ENCODE peak calls at places on chromosome 18, in four cellular contexts. Q is ovary; F is heart left ventricle; P is activated CD4-positive, CD25-positive, alpha-beta regulatory T cell treated with anti-CD3 and anti-CD28 coated beads, Interleukin-2, amount 50 U/mL, for 72 hours. Y is an unnamed sample.

GRCh38 chr18:11553098-11553940 is 56.1 kb upstream of the SLC35G4 start:
- DNase-seq in Q (no peak), F (no peak), P (no peak), Y (peak)

GRCh38 chr18:37471619-37472018 is 94.0 kb downstream of the CELF4 start:
- DNase-seq in Q (no peak), F (no peak), P (no peak), Y (no peak)

GRCh38 chr18:75937306-75937705 is 509.8 kb upstream of the SMIM21 start:
- DNase-seq in Q (no peak), F (no peak), P (no peak), Y (no peak)

GRCh38 chr18:6781846-6782245 is 52.3 kb downstream of the ARHGAP28 start:
- DNase-seq in Q (no peak), F (no peak), P (no peak), Y (no peak)

GRCh38 chr18:49476664-49477411 is 10.2 kb downstream of the C18orf32 start:
- DNase-seq in Q (no peak), F (no peak), P (no peak), Y (no peak)

GRCh38 chr18:46283895-46284295 is 179.7 kb downstream of the HAUS1 start:
- DNase-seq in Q (no peak), F (no peak), P (no peak), Y (no peak)

GRCh38 chr18:48127546-48128105 is 197.2 kb upstream of the SMAD2 start:
- DNase-seq in Q (peak), F (no peak), P (no peak), Y (no peak)

GRCh38 chr18:499351-500229 is 911 bp downstream of the COLEC12 start:
- DNase-seq in Q (no peak), F (no peak), P (no peak), Y (no peak)

GRCh38 chr18:73750052-73750451 is 397.6 kb downstream of the FBXO15 start:
- DNase-seq in Q (no peak), F (no peak), P (no peak), Y (no peak)

GRCh38 chr18:34659579-34660517 is 50.2 kb upstream of the DTNA start:
- DNase-seq in Q (peak), F (peak), P (no peak), Y (peak)

GRCh38 chr18:23587220-23587642 is 925 bp upstream of the NPC1 start:
- DNase-seq in Q (no peak), F (no peak), P (no peak), Y (no peak)

GRCh38 chr18:56789004-56789888 is 138.1 kb downstream of the WDR7 start:
- DNase-seq in Q (no peak), F (peak), P (peak), Y (no peak)

GRCh38 chr18:63084220-63084619 is 235.3 kb downstream of the BCL2 start:
- DNase-seq in Q (no peak), F (no peak), P (no peak), Y (no peak)

GRCh38 chr18:10856146-10856545 is 293.2 kb downstream of the PIEZO2 start:
- DNase-seq in Q (no peak), F (no peak), P (no peak), Y (no peak)

GRCh38 chr18:71443726-71444480 is 1100.2 kb downstream of the CBLN2 start:
- DNase-seq in Q (no peak), F (no peak), P (no peak), Y (no peak)

GRCh38 chr18:9760641-9761040 is 52.5 kb downstream of the RAB31 start:
- DNase-seq in Q (no peak), F (no peak), P (no peak), Y (no peak)

GRCh38 chr18:286515-287310 is 18.9 kb upstream of the THOC1 start:
- DNase-seq in Q (no peak), F (no peak), P (no peak), Y (no peak)

GRCh38 chr18:57434536-57435494 is at the start of gene ONECUT2:
- DNase-seq in Q (peak), F (peak), P (peak), Y (peak)

GRCh38 chr18:35024965-35025364 is 16.2 kb upstream of the MAPRE2 start:
- DNase-seq in Q (peak), F (peak), P (no peak), Y (no peak)

GRCh38 chr18:22229456-22230124 is 60.2 kb downstream of the GATA6 start:
- DNase-seq in Q (no peak), F (no peak), P (no peak), Y (no peak)

GRCh38 chr18:55124078-55124477 is 164.8 kb upstream of the CCDC68 start:
- DNase-seq in Q (no peak), F (no peak), P (no peak), Y (no peak)

GRCh38 chr18:11948852-11949523 is 32.3 kb upstream of the IMPA2 start:
- DNase-seq in Q (no peak), F (no peak), P (no peak), Y (no peak)

GRCh38 chr18:27045342-27045741 is 139.8 kb downstream of the CHST9 start:
- DNase-seq in Q (no peak), F (no peak), P (no peak), Y (no peak)

GRCh38 chr18:44541781-44542180 is 138.9 kb upstream of the SETBP1 start:
- DNase-seq in Q (no peak), F (no peak), P (no peak), Y (no peak)

GRCh38 chr18:50203801-50204604 is 9.1 kb upstream of the MYO5B start:
- DNase-seq in Q (no peak), F (no peak), P (no peak), Y (peak)

GRCh38 chr18:13137939-13138821 is 80.4 kb upstream of the LDLRAD4 start:
- DNase-seq in Q (peak), F (peak), P (peak), Y (peak)

GRCh38 chr18:75137346-75137877 is 71.5 kb downstream of the PTGR3 start:
- DNase-seq in Q (no peak), F (no peak), P (no peak), Y (no peak)

GRCh38 chr18:48106976-48107781 is 176.7 kb upstream of the SMAD2 start:
- DNase-seq in Q (no peak), F (no peak), P (no peak), Y (no peak)

GRCh38 chr18:79779700-79780190 is 18.0 kb upstream of the KCNG2 start:
- DNase-seq in Q (no peak), F (peak), P (no peak), Y (no peak)

GRCh38 chr18:58455318-58455950 is 173.5 kb downstream of the ALPK2 start:
- DNase-seq in Q (no peak), F (no peak), P (no peak), Y (no peak)

GRCh38 chr18:5447442-5447841 is 96.4 kb downstream of the EPB41L3 start:
- DNase-seq in Q (no peak), F (no peak), P (no peak), Y (no peak)

GRCh38 chr18:50099725-50100414 is 95.1 kb downstream of the MYO5B start:
- DNase-seq in Q (no peak), F (no peak), P (no peak), Y (no peak)

GRCh38 chr18:58069721-58070292 is 25.8 kb downstream of the NEDD4L start:
- DNase-seq in Q (no peak), F (no peak), P (no peak), Y (no peak)

GRCh38 chr18:840080-840408 is 28.0 kb upstream of the YES1 start:
- DNase-seq in Q (no peak), F (no peak), P (no peak), Y (no peak)

Y was measured in HuH-7.5.